ENCODE peak calls at places on chromosome X, in ten cellular contexts. E is stimulated activated CD4-positive, alpha-beta T cell treated with anti-CD3 and anti-CD28 coated beads, Interleukin-2, amount 100 ng/mL, for 48 hours; R is EH; J is T-helper 1 cell; Q is A549; C is C1 segment of cervical spinal cord; Y is osteocyte; A is hypothalamus; H is MCF 10A; K is GM12865. O is an unnamed sample.

GRCh38 chrX:56975611-56976010 is 19.7 kb downstream of the SPIN3 start:
- DNase-seq in E (no peak), R (no peak), J (no peak), Q (no peak), C (no peak), Y (no peak), A (no peak), H (peak; percentile 13), K (no peak), O (no peak)

GRCh38 chrX:11180571-11180970 is 69.4 kb downstream of the HCCS start:
- DNase-seq in E (no peak), R (no peak), J (no peak), Q (no peak), C (no peak), Y (no peak), A (no peak), H (peak; percentile 11), K (no peak), O (no peak)

GRCh38 chrX:97155809-97156208 is 272.1 kb downstream of the RPA4 start:
- DNase-seq in E (no peak), R (no peak), J (no peak), Q (no peak), C (no peak), Y (no peak), A (no peak), H (no peak), K (no peak), O (no peak)

GRCh38 chrX:154748712-154749339 is 2.1 kb downstream of the GAB3 start:
- DNase-seq in E (no peak), R (peak; percentile 66), J (peak; percentile 70), Q (peak; percentile 56), C (no peak), Y (no peak), A (peak; percentile 31), H (peak; percentile 79), K (peak; percentile 60), O (peak; percentile 17)

GRCh38 chrX:72296991-72297390 is 8.7 kb downstream of the CITED1 start:
- DNase-seq in E (no peak), R (peak; percentile 36), J (no peak), Q (no peak), C (no peak), Y (no peak), A (no peak), H (no peak), K (no peak), O (no peak)

GRCh38 chrX:143633530-143634372 is 2.1 kb downstream of the SLITRK4 start:
- DNase-seq in E (no peak), R (no peak), J (no peak), Q (no peak), C (no peak), Y (no peak), A (no peak), H (no peak), K (no peak), O (no peak)

GRCh38 chrX:23785564-23785963 is 2.6 kb downstream of the SAT1 start:
- DNase-seq in E (no peak), R (no peak), J (no peak), Q (peak; percentile 51), C (no peak), Y (no peak), A (no peak), H (no peak), K (no peak), O (no peak)

GRCh38 chrX:17592117-17592516 is 145.2 kb upstream of the SCML1 start:
- DNase-seq in E (no peak), R (peak; percentile 60), J (no peak), Q (no peak), C (no peak), Y (no peak), A (no peak), H (no peak), K (no peak), O (no peak)

GRCh38 chrX:40012800-40013682 is 84.7 kb downstream of the BCOR start:
- DNase-seq in E (no peak), R (peak; percentile 68), J (peak; percentile 61), Q (peak; percentile 62), C (no peak), Y (no peak), A (no peak), H (peak; percentile 74), K (peak; percentile 77), O (no peak)

GRCh38 chrX:7088968-7089615 is 58.4 kb upstream of the STS start:
- DNase-seq in E (no peak), R (no peak), J (peak; percentile 28), Q (no peak), C (no peak), Y (peak; percentile 42), A (no peak), H (peak; percentile 5), K (peak; percentile 49), O (no peak)

GRCh38 chrX:38221391-38221929 is 789 bp upstream of the SRPX start:
- DNase-seq in E (no peak), R (peak; percentile 6), J (no peak), Q (no peak), C (no peak), Y (no peak), A (no peak), H (no peak), K (no peak), O (no peak)

GRCh38 chrX:118181030-118181429 is 64.4 kb upstream of the KLHL13 start:
- DNase-seq in E (no peak), R (peak; percentile 0), J (no peak), Q (no peak), C (no peak), Y (no peak), A (peak; percentile 2), H (peak; percentile 58), K (no peak), O (no peak)